ENCODE peak calls at places on chromosomes 7 and 10, in four cellular contexts. One of them, this sample, is unnamed.

GRCh38 chr7:129115676-129116075 is 28.8 kb upstream of the TSPAN33 start:
- DNase-seq in H1: no peak
- DNase-seq in HepG2: no peak
- DNase-seq in GM12878: no peak
- DNase-seq in this sample: no peak

GRCh38 chr10:98301664-98302319 is 33.8 kb upstream of the LOXL4 start:
- DNase-seq in H1: no peak
- DNase-seq in HepG2: peak
- DNase-seq in GM12878: no peak
- DNase-seq in this sample: no peak

GRCh38 chr7:24851791-24852190 is 94.5 kb upstream of the GSDME start:
- DNase-seq in H1: no peak
- DNase-seq in HepG2: peak
- DNase-seq in GM12878: no peak
- DNase-seq in this sample: no peak

GRCh38 chr7:23333671-23334246 is 34.6 kb downstream of the MALSU1 start:
- DNase-seq in H1: no peak
- DNase-seq in HepG2: no peak
- DNase-seq in GM12878: no peak
- DNase-seq in this sample: no peak

GRCh38 chr10:23203369-23204325 is 11.5 kb downstream of the PTF1A start:
- DNase-seq in H1: peak
- DNase-seq in HepG2: no peak
- DNase-seq in GM12878: no peak
- DNase-seq in this sample: no peak

GRCh38 chr7:2098056-2098455 is 134.7 kb downstream of the MAD1L1 start:
- DNase-seq in H1: no peak
- DNase-seq in HepG2: no peak
- DNase-seq in GM12878: no peak
- DNase-seq in this sample: no peak

GRCh38 chr7:64087501-64087900 is 42.3 kb downstream of the ZNF727 start:
- DNase-seq in H1: no peak
- DNase-seq in HepG2: no peak
- DNase-seq in GM12878: no peak
- DNase-seq in this sample: no peak

GRCh38 chr7:23594879-23595604 is 2.1 kb upstream of the CCDC126 start:
- DNase-seq in H1: no peak
- DNase-seq in HepG2: peak
- DNase-seq in GM12878: peak
- DNase-seq in this sample: no peak

GRCh38 chr10:75633568-75633967 is 202.1 kb downstream of the LRMDA start:
- DNase-seq in H1: no peak
- DNase-seq in HepG2: no peak
- DNase-seq in GM12878: no peak
- DNase-seq in this sample: no peak

GRCh38 chr7:84236398-84236797 is 41.8 kb upstream of the SEMA3A start:
- DNase-seq in H1: no peak
- DNase-seq in HepG2: no peak
- DNase-seq in GM12878: no peak
- DNase-seq in this sample: no peak

GRCh38 chr7:74070619-74070920 is 13.0 kb upstream of the LIMK1 start:
- DNase-seq in H1: no peak
- DNase-seq in HepG2: no peak
- DNase-seq in GM12878: no peak
- DNase-seq in this sample: no peak

GRCh38 chr7:128831178-128831993 is 1.2 kb downstream of the FLNC start:
- DNase-seq in H1: peak
- DNase-seq in HepG2: no peak
- DNase-seq in GM12878: no peak
- DNase-seq in this sample: peak

GRCh38 chr7:142088022-142088714 is 23.4 kb upstream of the MGAM2 start:
- DNase-seq in H1: no peak
- DNase-seq in HepG2: no peak
- DNase-seq in GM12878: no peak
- DNase-seq in this sample: no peak

GRCh38 chr10:102225646-102226541 is at the start of gene ELOVL3:
- DNase-seq in H1: peak
- DNase-seq in HepG2: peak
- DNase-seq in GM12878: peak
- DNase-seq in this sample: no peak

GRCh38 chr7:87450706-87451105 is 24.8 kb downstream of the ABCB4 start:
- DNase-seq in H1: no peak
- DNase-seq in HepG2: no peak
- DNase-seq in GM12878: no peak
- DNase-seq in this sample: no peak

GRCh38 chr10:31194986-31195385 is 124.0 kb upstream of the ZEB1 start:
- DNase-seq in H1: no peak
- DNase-seq in HepG2: no peak
- DNase-seq in GM12878: no peak
- DNase-seq in this sample: no peak

GRCh38 chr7:16933296-16934248 is 51.8 kb upstream of the AGR3 start:
- DNase-seq in H1: no peak
- DNase-seq in HepG2: no peak
- DNase-seq in GM12878: no peak
- DNase-seq in this sample: no peak

GRCh38 chr7:48454750-48455192 is 283.5 kb downstream of the ABCA13 start:
- DNase-seq in H1: peak
- DNase-seq in HepG2: no peak
- DNase-seq in GM12878: no peak
- DNase-seq in this sample: no peak

GRCh38 chr10:109427421-109427820 is 495.9 kb downstream of the XPNPEP1 start:
- DNase-seq in H1: no peak
- DNase-seq in HepG2: no peak
- DNase-seq in GM12878: no peak
- DNase-seq in this sample: no peak

GRCh38 chr7:95974108-95974507 is 201.8 kb downstream of the DYNC1I1 start:
- DNase-seq in H1: no peak
- DNase-seq in HepG2: no peak
- DNase-seq in GM12878: no peak
- DNase-seq in this sample: no peak

GRCh38 chr7:74027683-74028320 is at the start of gene ELN:
- DNase-seq in H1: no peak
- DNase-seq in HepG2: no peak
- DNase-seq in GM12878: no peak
- DNase-seq in this sample: no peak

GRCh38 chr7:116455009-116455408 is 44.5 kb upstream of the CAV2 start:
- DNase-seq in H1: no peak
- DNase-seq in HepG2: no peak
- DNase-seq in GM12878: no peak
- DNase-seq in this sample: no peak

GRCh38 chr7:156777364-156778069 is 115.5 kb downstream of the LMBR1 start:
- DNase-seq in H1: no peak
- DNase-seq in HepG2: no peak
- DNase-seq in GM12878: no peak
- DNase-seq in this sample: no peak

GRCh38 chr7:99562114-99562784 is 3.8 kb downstream of the ZNF655 start:
- DNase-seq in H1: no peak
- DNase-seq in HepG2: no peak
- DNase-seq in GM12878: no peak
- DNase-seq in this sample: no peak

GRCh38 chr7:118907911-118908527 is 683.5 kb downstream of the ANKRD7 start:
- DNase-seq in H1: no peak
- DNase-seq in HepG2: no peak
- DNase-seq in GM12878: no peak
- DNase-seq in this sample: no peak

GRCh38 chr10:8722835-8723234 is 668.3 kb downstream of the GATA3 start:
- DNase-seq in H1: no peak
- DNase-seq in HepG2: no peak
- DNase-seq in GM12878: no peak
- DNase-seq in this sample: no peak

GRCh38 chr7:148433521-148434180 is 156.9 kb upstream of the C7orf33 start:
- DNase-seq in H1: no peak
- DNase-seq in HepG2: no peak
- DNase-seq in GM12878: no peak
- DNase-seq in this sample: no peak

GRCh38 chr10:130394832-130395231 is 258.6 kb downstream of the GLRX3 start:
- DNase-seq in H1: no peak
- DNase-seq in HepG2: no peak
- DNase-seq in GM12878: no peak
- DNase-seq in this sample: no peak

GRCh38 chr10:75542902-75543301 is 111.5 kb downstream of the LRMDA start:
- DNase-seq in H1: no peak
- DNase-seq in HepG2: no peak
- DNase-seq in GM12878: no peak
- DNase-seq in this sample: peak

GRCh38 chr7:98085674-98086073 is 21.0 kb upstream of the LMTK2 start:
- DNase-seq in H1: no peak
- DNase-seq in HepG2: no peak
- DNase-seq in GM12878: no peak
- DNase-seq in this sample: no peak

GRCh38 chr10:132677096-132677904 is 108.6 kb downstream of the NKX6-2 start:
- DNase-seq in H1: no peak
- DNase-seq in HepG2: no peak
- DNase-seq in GM12878: no peak
- DNase-seq in this sample: no peak

GRCh38 chr10:46523881-46524470 is 32.5 kb downstream of the GPRIN2 start:
- DNase-seq in H1: no peak
- DNase-seq in HepG2: no peak
- DNase-seq in GM12878: no peak
- DNase-seq in this sample: no peak
- TF ChIP-seq SUZ12 in H1: no peak
- TF ChIP-seq SUZ12 in HepG2: no peak
- TF ChIP-seq SUZ12 in GM12878: no peak
- TF ChIP-seq SUZ12 in this sample: no peak

GRCh38 chr10:58475322-58476277 is 37.1 kb upstream of the BICC1 start:
- DNase-seq in H1: no peak
- DNase-seq in HepG2: no peak
- DNase-seq in GM12878: no peak
- DNase-seq in this sample: no peak
- TF ChIP-seq SP1 in H1: no peak
- TF ChIP-seq SP1 in HepG2: no peak
- TF ChIP-seq SP1 in GM12878: no peak
- TF ChIP-seq SP1 in this sample: no peak

DNA sequence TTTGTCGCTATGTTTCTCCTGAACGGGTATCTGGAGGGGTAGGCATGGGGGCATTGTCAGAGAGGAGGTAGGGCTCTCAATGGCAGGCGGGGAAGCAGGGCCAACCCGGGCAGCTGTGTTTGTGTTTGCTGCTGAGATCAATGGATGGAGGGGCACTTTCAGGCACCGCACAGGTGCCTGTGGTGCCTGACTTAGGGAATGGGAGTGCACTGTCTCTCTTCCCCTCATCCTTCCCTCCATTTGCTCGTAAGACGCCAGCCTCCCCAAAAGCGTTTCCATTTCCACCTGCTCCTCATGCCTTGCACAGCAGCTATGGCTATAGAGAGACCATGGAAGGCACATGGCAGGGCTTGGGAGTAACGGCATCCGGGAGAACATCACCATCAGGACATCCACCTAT is 615.9 kb upstream of the FOXK1 start:
- DNase-seq in H1: peak
- DNase-seq in HepG2: no peak
- DNase-seq in GM12878: no peak
- DNase-seq in this sample: no peak
- TF ChIP-seq SUZ12 in H1: no peak
- TF ChIP-seq SUZ12 in HepG2: no peak
- TF ChIP-seq SUZ12 in GM12878: no peak
- TF ChIP-seq SUZ12 in this sample: no peak

DNA sequence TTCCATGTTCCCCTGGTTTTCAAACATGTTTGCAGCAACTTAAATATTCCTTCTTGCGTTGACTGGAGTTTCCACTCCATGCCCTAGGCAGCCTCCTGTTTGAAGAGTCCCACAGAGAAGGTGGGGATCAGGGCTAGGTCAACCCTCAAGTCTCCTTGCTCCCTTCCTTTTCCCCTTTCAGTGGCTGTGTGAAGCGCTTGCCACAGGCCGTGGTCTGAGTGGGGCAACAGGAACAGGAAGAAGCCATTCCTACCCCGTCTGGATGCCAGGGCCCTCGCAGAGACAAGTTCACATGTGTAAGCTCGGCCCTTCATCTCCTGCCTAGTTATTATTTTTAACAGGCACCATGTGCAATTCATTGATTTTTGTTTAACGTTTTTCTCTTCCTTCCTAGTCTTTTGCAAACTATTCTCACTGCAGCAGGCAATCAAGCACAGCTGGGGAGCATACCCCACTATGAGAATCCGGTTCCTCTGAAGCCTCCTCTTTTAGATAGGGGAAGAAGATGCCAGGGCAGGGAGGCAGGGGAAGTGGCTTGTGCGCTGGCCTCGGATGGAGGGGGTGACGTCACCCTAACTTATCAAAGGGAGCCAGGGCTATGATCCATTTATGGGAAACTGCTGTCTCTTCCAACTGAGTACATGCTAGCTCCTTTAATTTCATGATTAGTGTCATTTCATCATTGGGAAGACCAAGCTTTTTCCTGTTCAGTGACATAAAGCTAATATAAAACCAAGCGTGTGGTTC is 64.2 kb downstream of the PRLHR start:
- DNase-seq in H1: no peak
- DNase-seq in HepG2: no peak
- DNase-seq in GM12878: no peak
- DNase-seq in this sample: no peak
- TF ChIP-seq SP1 in H1: no peak
- TF ChIP-seq SP1 in HepG2: no peak
- TF ChIP-seq SP1 in GM12878: no peak
- TF ChIP-seq SP1 in this sample: no peak

This sample was measured in HEK293T.